ENCODE peak calls at places on chromosomes 5 and 9, in seven cellular contexts. E is cardiac muscle cell; S is prostate gland; U is ovary; I is tibial artery; R is CD8-positive, alpha-beta T cell; C is IMR-90. V is an unnamed sample.

GRCh38 chr9:88378317-88378716 is 9.9 kb upstream of the SPIN1 start:
- DNase-seq in E (no peak), S (no peak), U (no peak), I (no peak), R (no peak), C (peak), V (no peak)

GRCh38 chr9:95573463-95573862 is 56.7 kb upstream of the PTCH1 start:
- DNase-seq in E (no peak), S (no peak), U (no peak), I (no peak), R (no peak), C (no peak), V (no peak)

GRCh38 chr5:125486634-125487033 is 740.2 kb upstream of the ZNF608 start:
- DNase-seq in E (no peak), S (no peak), U (no peak), I (no peak), R (no peak), C (peak), V (no peak)

GRCh38 chr9:124502711-124503702 is 4.2 kb downstream of the NR5A1 start:
- DNase-seq in E (no peak), S (no peak), U (peak), I (no peak), R (no peak), C (no peak), V (no peak)

GRCh38 chr5:72101828-72102227 is 5.4 kb upstream of the MAP1B start:
- DNase-seq in E (no peak), S (no peak), U (no peak), I (no peak), R (no peak), C (peak), V (no peak)

GRCh38 chr5:77852514-77853352 is 76.6 kb upstream of the TBCA start:
- DNase-seq in E (peak), S (no peak), U (peak), I (no peak), R (peak), C (peak), V (peak)

GRCh38 chr5:169433221-169433651 is 132.3 kb upstream of the SLIT3 start:
- DNase-seq in E (no peak), S (no peak), U (no peak), I (no peak), R (no peak), C (no peak), V (no peak)

GRCh38 chr9:122314193-122314592 is 49.5 kb downstream of the MRRF start:
- DNase-seq in E (no peak), S (no peak), U (no peak), I (no peak), R (no peak), C (no peak), V (no peak)

GRCh38 chr9:110578896-110579752 is at the start of gene SVEP1:
- DNase-seq in E (peak), S (no peak), U (peak), I (peak), R (no peak), C (peak), V (no peak)

GRCh38 chr5:179763215-179763945 is 30.4 kb upstream of the LTC4S start:
- DNase-seq in E (peak), S (peak), U (peak), I (peak), R (peak), C (peak), V (peak)

GRCh38 chr5:5523066-5523505 is 100.6 kb downstream of the ICE1 start:
- DNase-seq in E (no peak), S (no peak), U (no peak), I (no peak), R (peak), C (peak), V (peak)

GRCh38 chr9:132241840-132242620 is 80.2 kb downstream of the NTNG2 start:
- DNase-seq in E (no peak), S (no peak), U (peak), I (no peak), R (peak), C (no peak), V (no peak)

GRCh38 chr5:177301503-177302165 is 1.9 kb downstream of the RAB24 start:
- DNase-seq in E (no peak), S (peak), U (no peak), I (peak), R (no peak), C (no peak), V (no peak)

GRCh38 chr9:133269537-133270357 is 5.3 kb downstream of the ABO start:
- DNase-seq in E (no peak), S (no peak), U (peak), I (no peak), R (no peak), C (no peak), V (no peak)

GRCh38 chr9:5482194-5482593 is 28.1 kb upstream of the PDCD1LG2 start:
- DNase-seq in E (no peak), S (no peak), U (no peak), I (no peak), R (no peak), C (no peak), V (no peak)

GRCh38 chr9:5480919-5481743 is 29.2 kb upstream of the PDCD1LG2 start:
- DNase-seq in E (no peak), S (no peak), U (no peak), I (no peak), R (no peak), C (no peak), V (no peak)

GRCh38 chr9:5481744-5482027 is 28.6 kb upstream of the PDCD1LG2 start:
- DNase-seq in E (no peak), S (no peak), U (no peak), I (no peak), R (no peak), C (no peak), V (no peak)

GRCh38 chr9:5478214-5478613 is 27.9 kb downstream of the CD274 start:
- DNase-seq in E (no peak), S (no peak), U (no peak), I (no peak), R (no peak), C (no peak), V (no peak)

GRCh38 chr9:5479994-5480694 is 29.8 kb downstream of the CD274 start:
- DNase-seq in E (no peak), S (no peak), U (no peak), I (no peak), R (no peak), C (no peak), V (no peak)
- H3K4me3 ChIP-seq in E (no peak), S (no peak), U (no peak), I (no peak), R (no peak), C (no peak), V (no peak)

DNA sequence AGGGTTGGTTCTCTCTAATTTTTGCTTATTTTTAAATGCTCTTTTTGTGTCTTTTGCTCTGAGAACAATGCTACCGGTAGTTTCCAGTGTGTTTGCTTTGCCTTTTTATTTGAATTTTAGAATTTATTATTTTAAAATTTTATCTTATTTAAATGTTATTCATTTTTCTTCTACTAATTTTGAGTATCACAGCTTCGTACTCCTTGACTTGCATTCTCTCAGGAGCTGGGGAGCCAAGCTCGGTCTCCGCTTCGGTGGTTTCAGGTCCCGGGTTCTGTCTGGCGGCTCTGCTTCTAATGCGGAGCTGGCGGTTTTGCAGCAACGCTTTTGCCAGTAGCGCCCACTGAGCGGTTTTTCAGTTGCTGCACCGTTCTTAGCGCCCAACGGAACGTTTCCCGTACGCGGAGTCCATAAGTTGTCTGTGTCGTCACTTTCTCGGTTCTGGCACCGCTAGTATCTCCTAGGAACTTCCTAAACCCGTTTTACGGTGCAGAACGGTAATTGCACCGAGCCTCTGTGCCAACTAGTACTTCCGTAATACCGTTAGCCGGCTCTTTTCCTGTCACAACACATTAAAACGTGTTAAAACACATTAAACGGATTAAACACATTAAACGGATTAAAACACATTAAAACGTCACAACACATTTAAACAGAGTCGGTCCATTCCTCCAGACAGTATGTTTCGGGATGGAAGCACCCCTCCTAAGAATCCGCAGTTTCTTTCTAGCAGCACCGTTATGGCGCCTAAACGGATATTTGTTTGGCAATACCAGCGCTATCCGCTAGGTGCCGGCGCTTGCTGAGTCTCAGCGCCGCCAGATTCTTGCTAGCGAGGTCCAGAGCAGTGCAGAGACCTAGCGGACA is 45.6 kb downstream of the ANXA2R start:
- DNase-seq in E (peak), S (peak), U (peak), I (peak), R (peak), C (peak), V (peak)
- TF ChIP-seq CTCF in E (peak), S (peak), U (peak), I (peak), R (peak), C (peak), V (peak)

DNA sequence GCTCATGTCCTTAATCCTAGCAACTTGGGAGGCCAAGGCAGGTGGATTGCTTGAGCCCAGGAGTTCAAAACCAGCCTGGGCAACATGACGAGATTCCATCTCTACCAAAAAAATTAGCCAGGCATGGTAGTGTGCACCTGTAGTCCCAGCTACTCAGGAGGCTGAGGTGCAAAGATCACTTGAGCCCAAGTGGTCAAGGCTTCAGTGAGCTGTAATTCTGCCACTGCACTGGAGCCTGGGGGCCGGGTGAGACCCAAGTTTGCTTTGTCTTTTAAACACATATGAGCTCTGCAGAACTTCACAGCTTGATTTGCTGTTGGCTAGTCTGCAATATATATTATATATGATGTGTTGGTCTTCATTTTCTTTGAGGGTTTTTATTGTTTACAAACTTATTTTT is 89.8 kb downstream of the UBE2R2 start:
- DNase-seq in E (no peak), S (no peak), U (no peak), I (no peak), R (no peak), C (no peak), V (no peak)
- H3K4me3 ChIP-seq in E (no peak), S (no peak), U (no peak), I (no peak), R (no peak), C (no peak), V (no peak)

GRCh38 chr5:64746446-64746845 is 22.0 kb downstream of the SREK1IP1 start:
- DNase-seq in E (no peak), S (no peak), U (no peak), I (no peak), R (no peak), C (peak), V (no peak)
- TF ChIP-seq CTCF in E (no peak), S (no peak), U (no peak), I (no peak), R (no peak), C (no peak), V (no peak)

DNA sequence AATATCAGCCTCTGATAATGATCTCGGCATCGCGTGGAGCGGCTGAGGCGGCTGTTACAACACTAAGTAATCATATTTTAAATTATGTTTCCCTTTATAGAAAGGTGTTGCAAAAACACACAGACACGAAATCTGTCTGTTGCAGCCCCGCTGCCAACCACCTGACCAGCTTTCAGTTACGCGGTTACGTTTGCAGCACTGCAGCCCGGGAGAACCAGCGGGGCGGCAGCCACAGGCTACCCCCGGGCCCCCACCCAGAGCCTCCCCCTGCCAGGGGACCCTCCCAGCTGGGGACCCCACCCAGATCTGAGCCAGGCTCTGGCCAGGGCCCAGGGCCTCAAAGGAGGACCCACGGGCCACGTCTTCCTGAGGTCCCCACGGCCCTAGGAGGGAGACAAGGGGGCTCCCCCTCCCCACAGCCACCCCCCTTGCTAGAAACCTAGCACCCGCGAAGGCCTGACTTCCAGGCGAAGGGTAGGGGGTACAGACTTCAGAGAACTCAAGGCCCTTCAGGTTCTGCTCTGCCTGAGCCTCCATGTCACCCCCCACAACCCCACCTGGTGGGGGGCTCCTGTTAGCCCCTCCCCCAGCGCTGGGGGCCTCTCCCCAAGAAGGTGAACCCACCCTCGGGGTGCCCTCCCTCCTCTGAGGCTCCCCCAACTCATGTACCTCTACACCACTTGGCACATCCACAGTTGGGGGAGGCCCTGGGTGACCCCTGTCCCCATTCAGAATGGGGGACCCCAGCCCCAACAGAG is 6.0 kb downstream of the NACC2 start:
- DNase-seq in E (no peak), S (no peak), U (peak), I (peak), R (no peak), C (no peak), V (no peak)
- H3K4me3 ChIP-seq in E (no peak), S (no peak), U (no peak), I (peak), R (no peak), C (no peak), V (no peak)

GRCh38 chr9:134781895-134782294 is 98.7 kb upstream of the FCN2 start:
- DNase-seq in E (peak), S (no peak), U (no peak), I (no peak), R (no peak), C (no peak), V (no peak)
- TF ChIP-seq CTCF in E (peak), S (no peak), U (no peak), I (no peak), R (no peak), C (peak), V (peak)

DNA sequence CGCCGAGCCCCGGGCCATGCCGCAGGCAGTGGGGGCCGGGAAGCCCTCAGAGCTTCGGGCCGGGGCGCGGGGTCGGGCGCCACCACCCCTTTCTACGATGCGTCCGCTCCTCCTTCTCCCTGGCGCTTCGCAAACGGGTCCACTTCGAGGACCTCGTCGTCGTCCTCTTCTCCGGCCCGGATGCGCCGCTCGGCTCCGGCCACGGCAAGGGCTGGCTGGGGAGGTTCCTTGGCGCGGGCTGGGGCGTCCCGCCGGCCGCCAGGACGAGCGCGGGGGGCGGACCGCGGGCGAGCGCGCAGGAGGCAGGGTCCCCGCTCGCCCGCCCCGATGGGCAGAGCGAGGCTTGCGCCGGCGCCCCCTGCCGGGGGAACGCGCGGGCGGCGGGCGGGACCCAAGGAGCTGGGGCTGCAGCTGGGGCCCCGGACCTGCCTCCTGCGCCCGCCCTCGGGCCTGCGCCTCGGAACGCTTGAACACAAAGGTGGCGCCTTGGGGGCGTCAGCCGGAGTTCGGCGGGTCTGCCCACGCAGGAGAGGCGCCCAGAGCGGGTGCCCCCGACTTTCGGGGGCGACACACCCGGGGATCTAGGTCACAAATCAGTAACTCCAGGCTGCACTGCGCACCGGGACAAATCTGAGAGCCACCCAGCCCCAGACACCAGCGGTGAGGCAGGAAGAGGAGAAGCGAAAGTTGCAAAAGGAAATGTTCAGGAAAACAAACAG is at the start of gene ROR2:
- DNase-seq in E (peak), S (peak), U (peak), I (peak), R (peak), C (peak), V (no peak)
- H3K4me3 ChIP-seq in E (peak), S (peak), U (peak), I (peak), R (no peak), C (peak), V (peak)

GRCh38 chr5:95595289-95595931 is 24.5 kb upstream of the GPR150 start:
- DNase-seq in E (no peak), S (no peak), U (no peak), I (no peak), R (no peak), C (no peak), V (no peak)

GRCh38 chr5:95600557-95600956 is 19.3 kb upstream of the GPR150 start:
- DNase-seq in E (no peak), S (no peak), U (no peak), I (no peak), R (no peak), C (peak), V (no peak)

DNA sequence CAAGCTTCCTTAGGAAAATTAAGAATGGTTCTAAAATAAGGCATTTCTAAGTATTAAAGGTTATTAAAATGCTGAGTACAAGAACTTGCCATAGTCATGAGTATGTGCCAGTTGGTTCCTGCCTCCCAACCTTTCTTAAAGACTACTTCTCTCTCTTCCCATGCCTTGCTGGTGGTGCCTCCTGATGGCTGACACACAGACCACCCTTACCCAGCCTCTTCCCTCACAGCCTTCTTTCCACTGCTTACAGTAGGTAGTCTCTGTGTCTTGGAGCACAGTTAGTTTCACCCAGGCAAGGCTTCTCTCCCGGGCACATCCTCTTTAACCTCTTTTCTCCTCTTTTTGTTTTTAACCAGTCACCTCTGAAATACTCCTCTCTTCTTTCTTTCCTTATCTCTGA is 20.6 kb upstream of the GPR150 start:
- DNase-seq in E (no peak), S (no peak), U (no peak), I (no peak), R (no peak), C (no peak), V (no peak)
- TF ChIP-seq CTCF in E (no peak), S (no peak), U (no peak), I (no peak), R (no peak), C (no peak), V (no peak)

V was measured in GM12864.